ENCODE peak calls at places on chromosomes 13 and 19, in five cellular contexts. One of them, this sample, is unnamed.

GRCh38 chr13:82356667-82357066 is 1525.6 kb downstream of the SLITRK1 start:
- DNase-seq in K562: no peak
- DNase-seq in A549: no peak
- DNase-seq in HepG2: no peak
- DNase-seq in H1: no peak
- DNase-seq in this sample: no peak

GRCh38 chr19:56133858-56134654 is 7.0 kb upstream of the ZNF444 start:
- DNase-seq in K562: no peak
- DNase-seq in A549: no peak
- DNase-seq in HepG2: no peak
- DNase-seq in H1: no peak
- DNase-seq in this sample: peak; percentile 17

GRCh38 chr19:4371209-4371897 is 28.0 kb downstream of the MPND start:
- DNase-seq in K562: no peak
- DNase-seq in A549: no peak
- DNase-seq in HepG2: no peak
- DNase-seq in H1: no peak
- DNase-seq in this sample: no peak

GRCh38 chr19:48152552-48152951 is 17.6 kb downstream of the LIG1 start:
- DNase-seq in K562: peak; percentile 53
- DNase-seq in A549: peak; percentile 81
- DNase-seq in HepG2: peak; percentile 24
- DNase-seq in H1: no peak
- DNase-seq in this sample: peak; percentile 75

GRCh38 chr19:17296976-17297375 is 6.2 kb downstream of the ABHD8 start:
- DNase-seq in K562: no peak
- DNase-seq in A549: no peak
- DNase-seq in HepG2: no peak
- DNase-seq in H1: no peak
- DNase-seq in this sample: no peak

GRCh38 chr19:16506961-16507360 is 10.8 kb downstream of the C19orf44 start:
- DNase-seq in K562: peak; percentile 7
- DNase-seq in A549: no peak
- DNase-seq in HepG2: no peak
- DNase-seq in H1: no peak
- DNase-seq in this sample: no peak

GRCh38 chr19:53985863-53986262 is 5.6 kb upstream of the CACNG6 start:
- DNase-seq in K562: no peak
- DNase-seq in A549: no peak
- DNase-seq in HepG2: no peak
- DNase-seq in H1: no peak
- DNase-seq in this sample: no peak

GRCh38 chr13:21109168-21109567 is 47.8 kb upstream of the LATS2 start:
- DNase-seq in K562: no peak
- DNase-seq in A549: no peak
- DNase-seq in HepG2: no peak
- DNase-seq in H1: no peak
- DNase-seq in this sample: no peak

GRCh38 chr19:16285769-16286564 is 38.7 kb upstream of the KLF2 start:
- DNase-seq in K562: no peak
- DNase-seq in A549: no peak
- DNase-seq in HepG2: no peak
- DNase-seq in H1: no peak
- DNase-seq in this sample: no peak

GRCh38 chr13:107743983-107744382 is 471.4 kb downstream of the LIG4 start:
- DNase-seq in K562: no peak
- DNase-seq in A549: no peak
- DNase-seq in HepG2: no peak
- DNase-seq in H1: no peak
- DNase-seq in this sample: peak; percentile 84

GRCh38 chr19:2428756-2429711 is 1.6 kb upstream of the TIMM13 start:
- DNase-seq in K562: no peak
- DNase-seq in A549: no peak
- DNase-seq in HepG2: no peak
- DNase-seq in H1: no peak
- DNase-seq in this sample: no peak

GRCh38 chr13:27296496-27296895 is 25.9 kb downstream of the RASL11A start:
- DNase-seq in K562: no peak
- DNase-seq in A549: no peak
- DNase-seq in HepG2: no peak
- DNase-seq in H1: no peak
- DNase-seq in this sample: no peak

GRCh38 chr13:72726721-72727416 is 560 bp downstream of the MZT1 start:
- DNase-seq in K562: peak; percentile 51
- DNase-seq in A549: peak; percentile 7
- DNase-seq in HepG2: peak; percentile 36
- DNase-seq in H1: no peak
- DNase-seq in this sample: no peak

GRCh38 chr19:8459520-8460260 is 14.9 kb downstream of the HNRNPM start:
- DNase-seq in K562: no peak
- DNase-seq in A549: peak; percentile 49
- DNase-seq in HepG2: peak; percentile 29
- DNase-seq in H1: no peak
- DNase-seq in this sample: peak; percentile 86

GRCh38 chr19:32642771-32643170 is 32.2 kb downstream of the ANKRD27 start:
- DNase-seq in K562: no peak
- DNase-seq in A549: no peak
- DNase-seq in HepG2: no peak
- DNase-seq in H1: no peak
- DNase-seq in this sample: no peak

GRCh38 chr19:51514866-51515481 is 13.4 kb upstream of the SIGLEC12 start:
- DNase-seq in K562: peak; percentile 72
- DNase-seq in A549: peak; percentile 48
- DNase-seq in HepG2: peak; percentile 46
- DNase-seq in H1: no peak
- DNase-seq in this sample: peak; percentile 48

DNA sequence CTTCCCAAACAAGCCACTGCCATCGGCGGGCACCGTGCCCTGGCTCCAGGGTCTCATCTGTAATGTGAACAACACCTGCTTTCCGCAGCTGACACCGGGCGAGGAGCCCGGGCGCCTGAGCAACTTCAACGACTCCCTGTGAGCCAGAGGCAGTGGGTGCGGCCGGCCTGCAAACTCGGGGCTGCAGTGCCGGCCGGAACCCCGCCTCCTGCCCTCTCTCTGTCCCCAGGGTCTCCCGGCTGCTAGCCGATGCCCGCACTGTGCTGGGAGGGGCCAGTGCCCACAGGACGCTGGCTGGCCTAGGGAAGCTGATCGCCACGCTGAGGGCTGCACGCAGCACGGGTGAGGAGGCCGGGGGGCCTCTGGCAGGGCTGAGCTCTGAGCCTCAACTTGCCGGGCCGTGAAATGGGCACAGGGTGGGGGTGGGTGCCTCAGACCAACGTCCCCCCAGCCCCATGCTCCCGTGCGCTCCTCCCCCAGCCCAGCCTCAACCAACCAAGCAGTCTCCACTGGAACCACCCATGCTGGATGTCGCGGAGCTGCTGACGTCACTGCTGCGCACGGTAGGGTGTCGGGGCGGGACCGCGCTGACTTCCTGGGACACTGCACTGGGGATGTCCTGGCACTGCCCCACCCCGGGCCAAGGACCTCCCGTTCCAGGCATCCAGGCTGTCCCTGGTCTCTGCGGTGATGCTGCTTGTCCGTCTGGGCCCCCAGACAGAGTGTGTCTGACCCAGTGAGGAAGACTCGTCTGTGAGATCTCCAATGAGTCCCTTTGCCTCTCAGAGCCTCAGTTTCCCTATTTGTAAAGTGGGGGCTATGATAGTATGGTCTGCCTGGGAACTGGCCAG is 2.2 kb downstream of the ABCA7 start:
- DNase-seq in K562: peak; percentile 64
- DNase-seq in A549: peak; percentile 81
- DNase-seq in HepG2: no peak
- DNase-seq in H1: no peak
- DNase-seq in this sample: no peak
- TF ChIP-seq MAFK in K562: peak; percentile 5
- TF ChIP-seq MAFK in A549: no peak
- TF ChIP-seq MAFK in HepG2: no peak
- TF ChIP-seq MAFK in H1: no peak
- TF ChIP-seq MAFK in this sample: no peak

DNA sequence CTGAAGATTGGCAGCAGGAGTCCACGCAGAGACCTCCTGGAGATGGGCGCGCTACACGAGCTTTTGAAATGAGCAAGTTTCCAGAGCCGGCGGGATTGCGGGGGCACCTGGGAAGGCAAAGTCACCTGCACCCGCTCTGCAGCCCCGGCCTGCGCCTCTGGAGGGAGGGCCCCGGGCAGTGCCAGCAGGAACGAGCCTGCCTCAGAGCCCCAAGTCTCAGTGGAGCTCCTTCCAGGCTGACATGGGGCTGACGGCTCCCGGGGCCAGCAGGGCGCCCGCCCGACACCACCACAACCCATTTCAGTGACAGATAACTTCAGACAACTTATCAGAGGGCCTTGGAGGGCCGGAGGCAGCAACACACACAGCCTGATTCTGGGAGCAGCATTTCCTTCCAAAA is 45.0 kb downstream of the RASA3 start:
- DNase-seq in K562: no peak
- DNase-seq in A549: no peak
- DNase-seq in HepG2: no peak
- DNase-seq in H1: no peak
- DNase-seq in this sample: no peak
- TF ChIP-seq MAFK in K562: no peak
- TF ChIP-seq MAFK in A549: no peak
- TF ChIP-seq MAFK in HepG2: no peak
- TF ChIP-seq MAFK in H1: no peak
- TF ChIP-seq MAFK in this sample: no peak

GRCh38 chr19:49558591-49558990 is 21.8 kb downstream of the NOSIP start:
- DNase-seq in K562: no peak
- DNase-seq in A549: no peak
- DNase-seq in HepG2: no peak
- DNase-seq in H1: no peak
- DNase-seq in this sample: no peak

GRCh38 chr19:49559443-49559842 is 20.9 kb downstream of the NOSIP start:
- DNase-seq in K562: no peak
- DNase-seq in A549: no peak
- DNase-seq in HepG2: no peak
- DNase-seq in H1: no peak
- DNase-seq in this sample: no peak

GRCh38 chr19:49559928-49560327 is 20.4 kb downstream of the NOSIP start:
- DNase-seq in K562: no peak
- DNase-seq in A549: no peak
- DNase-seq in HepG2: no peak
- DNase-seq in H1: no peak
- DNase-seq in this sample: no peak

GRCh38 chr19:49557641-49558325 is 22.6 kb downstream of the NOSIP start:
- DNase-seq in K562: no peak
- DNase-seq in A549: no peak
- DNase-seq in HepG2: no peak
- DNase-seq in H1: no peak
- DNase-seq in this sample: no peak

DNA sequence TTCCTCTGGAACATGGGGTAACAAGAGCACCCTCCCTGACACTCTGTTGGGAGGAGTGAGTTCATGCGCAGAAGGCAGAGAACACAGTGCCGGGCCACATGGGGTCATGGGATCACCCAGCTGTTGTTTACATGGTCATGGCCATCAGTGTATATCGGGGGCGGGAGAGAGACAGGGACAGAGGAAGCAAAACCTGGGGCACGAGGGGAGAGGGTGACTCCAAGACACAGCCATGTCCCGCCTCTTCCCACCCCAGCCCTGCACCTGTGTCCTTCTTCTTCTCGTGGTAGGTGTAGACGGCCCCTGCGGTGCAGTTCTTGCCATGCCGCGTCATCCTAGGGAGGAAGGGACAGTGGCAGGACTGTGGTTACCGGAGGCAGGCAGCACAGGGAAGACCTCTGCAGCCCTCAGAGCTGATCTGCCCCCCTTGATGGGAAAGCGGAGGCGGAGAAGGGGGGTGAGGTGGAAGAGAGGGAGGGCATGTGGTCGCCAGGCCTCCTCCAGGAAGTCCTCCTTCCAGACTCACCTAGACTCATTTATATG is 19.9 kb downstream of the NOSIP start:
- DNase-seq in K562: peak; percentile 60
- DNase-seq in A549: no peak
- DNase-seq in HepG2: no peak
- DNase-seq in H1: no peak
- DNase-seq in this sample: no peak
- TF ChIP-seq MAFK in K562: no peak
- TF ChIP-seq MAFK in A549: no peak
- TF ChIP-seq MAFK in HepG2: no peak
- TF ChIP-seq MAFK in H1: no peak
- TF ChIP-seq MAFK in this sample: no peak

GRCh38 chr19:11355160-11356073 is at the start of gene PLPPR2:
- DNase-seq in K562: peak; percentile 96
- DNase-seq in A549: peak; percentile 56
- DNase-seq in HepG2: peak; percentile 68
- DNase-seq in H1: peak; percentile 77
- DNase-seq in this sample: peak; percentile 81
- TF ChIP-seq MAFK in K562: no peak
- TF ChIP-seq MAFK in A549: no peak
- TF ChIP-seq MAFK in HepG2: no peak
- TF ChIP-seq MAFK in H1: no peak
- TF ChIP-seq MAFK in this sample: no peak

DNA sequence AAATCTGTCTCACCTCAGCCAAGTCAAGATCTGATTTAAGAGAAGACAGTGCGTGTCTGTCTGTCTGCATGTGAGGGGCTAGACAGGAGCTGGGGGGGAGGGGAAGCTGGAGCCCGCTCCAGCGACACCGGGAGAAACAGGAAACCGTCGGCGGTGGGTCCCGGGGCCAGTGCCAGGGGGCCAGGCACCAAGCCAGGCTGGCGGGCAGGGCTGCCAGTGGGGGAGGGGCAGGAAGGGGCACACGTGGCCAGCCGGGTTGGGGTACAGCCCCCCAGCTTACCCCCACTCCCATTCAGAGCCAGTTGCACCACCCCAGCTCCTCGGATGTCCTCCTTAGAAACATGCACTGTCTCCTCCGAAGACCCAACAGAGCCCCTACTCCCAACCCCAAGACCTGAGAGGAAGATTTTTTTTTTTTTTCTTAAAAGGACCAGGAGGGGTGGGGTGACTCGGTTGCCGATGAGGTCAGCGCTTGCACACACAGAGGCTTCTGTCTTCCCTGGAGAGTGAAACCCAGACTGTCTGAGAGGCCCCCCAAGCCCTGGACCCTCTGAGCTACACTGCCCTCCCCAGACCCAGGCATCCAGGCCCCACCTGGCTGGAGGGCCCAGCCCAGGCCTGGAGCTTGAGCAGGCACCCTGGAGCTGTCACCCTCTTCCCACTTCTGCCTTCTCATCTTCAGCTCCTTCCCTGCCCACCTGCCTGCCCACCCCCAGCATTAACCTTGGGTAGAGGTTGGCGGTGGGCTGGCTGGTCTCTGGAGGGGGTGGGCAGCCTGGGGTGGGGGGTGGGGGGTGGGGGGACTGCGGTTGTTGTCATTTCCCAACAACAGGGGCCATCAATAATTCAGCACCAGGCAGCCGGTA is 4.0 kb downstream of the ERF start:
- DNase-seq in K562: no peak
- DNase-seq in A549: no peak
- DNase-seq in HepG2: no peak
- DNase-seq in H1: no peak
- DNase-seq in this sample: peak; percentile 50
- TF ChIP-seq MAFK in K562: no peak
- TF ChIP-seq MAFK in A549: no peak
- TF ChIP-seq MAFK in HepG2: no peak
- TF ChIP-seq MAFK in H1: no peak
- TF ChIP-seq MAFK in this sample: no peak

This sample was measured in IMR-90.